ENCODE peak calls at places on chromosomes 11 and 22, in four cellular contexts. E, X, P and Q are unnamed samples. For H3K27me3, the result is how much of the 10 kb centered on the place peaks cover.

GRCh38 chr11:61543606-61544306 is 35.2 kb downstream of the LRRC10B start:
- DNase-seq in E (no peak), X (no peak), P (no peak), Q (no peak)

GRCh38 chr11:26994579-26995210 is 783 bp downstream of the FIBIN start:
- DNase-seq in E (no peak), X (no peak), P (no peak), Q (no peak)

GRCh38 chr22:38026130-38027111 is 30.8 kb upstream of the PICK1 start:
- DNase-seq in X (no peak), P (no peak), E (no peak), Q (no peak)

GRCh38 chr11:12242071-12242672 is 131.8 kb downstream of the MICAL2 start:
- DNase-seq in X (no peak), P (no peak), E (no peak), Q (no peak)

GRCh38 chr11:1572200-1573076 is at the start of gene DUSP8:
- DNase-seq in P (peak), E (peak), X (peak), Q (peak)

GRCh38 chr11:1126935-1127663 is 30.7 kb upstream of the MUC5AC start:
- DNase-seq in P (no peak), E (no peak), X (no peak), Q (no peak)

GRCh38 chr11:114165326-114166230 is 106.1 kb downstream of the ZBTB16 start:
- DNase-seq in E (no peak), X (no peak), P (no peak), Q (no peak)

GRCh38 chr11:45031912-45032519 is 81.3 kb upstream of the TP53I11 start:
- DNase-seq in E (no peak), P (no peak), X (no peak), Q (no peak)

GRCh38 chr11:96136623-96137313 is 206.2 kb downstream of the MAML2 start:
- DNase-seq in E (no peak), X (no peak), P (no peak), Q (no peak)

GRCh38 chr11:5004429-5005274 is 10.0 kb downstream of the OR51L1 start:
- DNase-seq in P (peak), X (peak), E (peak), Q (peak)

GRCh38 chr22:26673485-26673884 is 16.1 kb downstream of the MIAT start:
- DNase-seq in E (peak), P (no peak), X (no peak), Q (no peak)
- H3K9ac ChIP-seq in E (peak), P (peak), X (no peak), Q (peak)

DNA sequence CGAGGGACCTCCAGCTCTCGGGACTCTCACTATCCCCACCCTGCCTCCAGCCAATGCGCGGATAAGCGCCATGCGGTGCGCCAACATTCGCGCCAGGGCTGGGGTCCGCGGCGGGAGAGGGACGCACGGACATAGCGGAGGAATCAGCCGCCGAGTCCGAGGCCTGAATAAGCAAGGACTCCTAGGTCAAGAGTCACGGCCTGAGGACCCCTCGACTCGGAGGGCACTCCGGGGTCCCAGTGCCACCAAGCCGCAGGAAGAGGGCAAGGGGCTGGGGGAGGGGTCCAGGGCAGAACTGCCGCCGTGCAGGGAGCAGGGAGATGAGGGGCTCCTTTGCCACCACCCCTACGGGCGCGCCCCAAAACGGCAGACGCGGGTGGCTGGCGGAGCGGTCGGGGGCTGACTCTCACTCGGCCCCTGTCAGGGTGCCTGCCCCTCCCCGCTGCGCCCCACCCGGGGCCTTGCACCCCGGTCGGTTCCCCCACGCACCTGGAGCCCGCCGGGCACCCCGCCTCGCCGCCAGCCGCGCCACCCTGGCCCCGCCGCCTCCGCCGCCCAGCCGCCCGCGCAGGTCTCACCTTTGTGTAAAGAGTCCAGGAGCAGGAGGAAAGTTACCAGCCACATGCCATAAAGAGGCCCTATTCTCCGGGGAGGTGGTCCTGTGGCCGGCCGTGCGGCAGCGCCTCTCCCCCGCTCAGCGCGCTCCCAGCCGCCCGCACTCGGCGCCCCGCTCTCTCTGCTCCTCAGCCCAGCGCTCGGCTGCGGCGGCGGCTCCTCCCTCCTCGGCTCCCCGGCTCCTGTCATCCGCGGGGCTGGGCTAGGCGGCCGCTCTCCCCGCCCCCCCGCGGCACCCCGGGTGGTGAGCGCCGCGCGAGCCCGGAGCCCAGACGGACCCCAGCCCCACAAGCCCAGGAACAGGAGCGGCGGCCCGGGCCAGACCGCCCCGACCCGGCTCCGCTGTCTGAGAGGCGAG is at the start of gene DSCAML1:
- DNase-seq in E (no peak), X (peak), P (no peak), Q (no peak)
- H3K27me3 ChIP-seq in E (under half), X (half or more), P (half or more), Q (half or more)

GRCh38 chr22:41848468-41848867 is 15.6 kb downstream of the SREBF2 start:
- DNase-seq in P (no peak), X (no peak), E (no peak), Q (no peak)
- H3K9ac ChIP-seq in P (no peak), X (no peak), E (no peak), Q (no peak)

DNA sequence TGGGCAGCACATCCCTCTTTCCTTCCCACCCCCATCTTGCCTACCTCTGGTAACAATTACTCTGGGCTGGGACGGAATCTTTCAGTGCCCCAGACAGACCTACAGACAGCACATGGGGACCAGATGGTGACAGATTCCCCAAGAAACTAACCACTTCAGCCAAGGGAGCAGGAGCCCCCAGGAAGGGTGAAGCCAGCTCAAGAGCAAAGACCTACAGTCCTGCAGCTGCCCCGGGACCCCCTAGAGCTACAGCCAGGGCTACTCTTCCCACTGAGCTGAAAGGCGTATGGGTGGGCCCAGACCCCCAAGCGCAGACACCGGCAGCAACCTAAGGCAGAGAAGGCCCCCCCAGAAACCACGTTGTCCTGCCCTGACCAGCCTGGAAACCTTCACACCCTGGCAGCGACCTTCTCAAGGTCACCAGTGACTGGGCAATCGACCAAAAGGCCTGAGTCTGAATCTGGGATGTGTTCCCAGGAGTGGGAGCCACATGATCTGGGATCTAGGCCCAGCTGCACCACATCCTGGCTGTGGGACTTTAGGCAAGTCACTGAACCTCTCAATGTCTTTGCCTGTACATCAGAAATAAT is 65.8 kb downstream of the LRRC32 start:
- DNase-seq in E (no peak), P (no peak), X (no peak), Q (no peak)
- H3K27me3 ChIP-seq in E (under half), P (under half), X (under half), Q (under half)

GRCh38 chr22:33331017-33331416 is 272.8 kb upstream of the SYN3 start:
- DNase-seq in X (no peak), P (no peak), E (no peak), Q (no peak)
- H3K9ac ChIP-seq in X (no peak), P (no peak), E (no peak), Q (no peak)

GRCh38 chr11:13965337-13965736 is 2.8 kb downstream of the SPON1 start:
- DNase-seq in P (no peak), X (peak), E (no peak), Q (no peak)
- H3K27me3 ChIP-seq in P (under half), X (half or more), E (half or more), Q (half or more)

DNA sequence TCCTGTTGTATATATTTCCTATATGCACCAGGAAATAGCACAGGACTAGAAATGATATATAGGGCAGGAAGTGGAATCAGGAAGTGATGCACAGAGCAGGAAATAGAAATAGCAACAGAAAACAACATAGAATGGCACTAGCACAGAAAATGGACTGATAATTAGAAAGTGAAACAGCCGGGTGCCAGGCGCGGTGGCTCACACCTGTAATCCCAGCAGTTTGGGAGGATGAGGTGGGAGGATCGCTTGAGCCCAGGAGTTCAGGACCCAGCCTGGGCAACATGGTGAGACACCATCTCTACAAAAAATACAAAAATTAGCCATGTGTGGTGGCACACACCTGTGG is 10.0 kb upstream of the RELT start:
- DNase-seq in X (no peak), E (no peak), P (no peak), Q (no peak)
- H3K9ac ChIP-seq in X (no peak), E (no peak), P (no peak), Q (no peak)

GRCh38 chr11:64718780-64719124 is 4.2 kb downstream of the NRXN2 start:
- DNase-seq in P (no peak), E (no peak), X (no peak), Q (no peak)

GRCh38 chr11:64715756-64716470 is 7.1 kb downstream of the NRXN2 start:
- DNase-seq in E (no peak), P (no peak), X (no peak), Q (no peak)

GRCh38 chr11:64716471-64717267 is 6.3 kb downstream of the NRXN2 start:
- DNase-seq in E (no peak), X (no peak), P (no peak), Q (no peak)

GRCh38 chr11:64718084-64718779 is 4.8 kb downstream of the NRXN2 start:
- DNase-seq in P (no peak), X (no peak), E (no peak), Q (no peak)

DNA sequence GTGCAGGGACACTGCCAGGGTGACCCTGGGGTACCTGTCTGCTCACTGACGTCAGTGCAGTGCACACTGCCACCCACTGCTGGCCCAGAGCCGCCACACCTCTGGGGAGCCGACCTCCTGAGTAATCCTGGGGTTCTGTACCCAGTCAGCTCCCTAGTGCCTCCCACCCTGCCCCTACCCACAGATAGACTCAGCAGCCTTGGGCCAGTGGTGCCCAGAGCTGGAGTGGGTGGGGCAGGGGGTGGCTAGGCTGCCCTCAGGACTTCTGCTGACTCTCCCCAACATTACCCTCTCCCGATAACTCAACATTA is 5.8 kb downstream of the NRXN2 start:
- DNase-seq in E (no peak), X (no peak), P (no peak), Q (no peak)
- H3K27me3 ChIP-seq in E (under half), X (half or more), P (half or more), Q (half or more)